ENCODE peak calls at places on chromosomes 1 and 21, in five cellular contexts. L, T, A, J and M are unnamed samples.

GRCh38 chr1:197736689-197737088 is 38.6 kb downstream of the DENND1B start:
- ATAC-seq in J (no peak), A (no peak), L (no peak), T (no peak), M (no peak)

GRCh38 chr1:150477733-150478132 is 9.5 kb upstream of the TARS2 start:
- ATAC-seq in L (no peak), J (no peak), T (peak; percentile 81), A (peak; percentile 43), M (no peak)

GRCh38 chr1:148318900-148319242 is 164.2 kb downstream of the PPIAL4G start:
- ATAC-seq in J (no peak), T (no peak), A (no peak), L (no peak), M (no peak)

GRCh38 chr1:111346089-111346885 is 55.6 kb downstream of the CHIA start:
- ATAC-seq in A (peak; percentile 96), T (peak; percentile 99), J (peak; percentile 95), L (peak; percentile 94), M (peak; percentile 96)

GRCh38 chr1:33045246-33045645 is 8.6 kb upstream of the AK2 start:
- ATAC-seq in L (peak; percentile 87), A (no peak), T (peak; percentile 82), J (peak; percentile 65), M (no peak)

GRCh38 chr1:113197662-113198330 is 124.8 kb downstream of the LRIG2 start:
- ATAC-seq in J (no peak), L (no peak), A (no peak), T (peak; percentile 48), M (no peak)

GRCh38 chr1:84972377-84972987 is 24.4 kb downstream of the MCOLN2 start:
- ATAC-seq in J (no peak), L (no peak), T (no peak), A (peak; percentile 35), M (no peak)

GRCh38 chr1:91617242-91617837 is 116.7 kb downstream of the CDC7 start:
- ATAC-seq in A (no peak), L (peak; percentile 84), J (peak; percentile 99), T (peak; percentile 97), M (peak; percentile 75)

GRCh38 chr1:1332774-1333480 is 1.8 kb downstream of the TAS1R3 start:
- ATAC-seq in A (peak; percentile 3), J (no peak), L (peak; percentile 17), T (no peak), M (no peak)

GRCh38 chr1:81492628-81493027 is 308.1 kb upstream of the ADGRL2 start:
- ATAC-seq in L (no peak), A (no peak), T (no peak), J (no peak), M (no peak)

GRCh38 chr1:204357551-204357950 is 2.2 kb downstream of the PLEKHA6 start:
- ATAC-seq in T (peak; percentile 77), J (peak; percentile 26), A (no peak), L (peak; percentile 42), M (peak; percentile 67)

GRCh38 chr1:50181027-50181663 is 72.4 kb downstream of the ELAVL4 start:
- ATAC-seq in J (no peak), L (no peak), T (no peak), A (no peak), M (no peak)

GRCh38 chr1:157201767-157202166 is 63.6 kb upstream of the ETV3 start:
- ATAC-seq in L (no peak), A (no peak), J (no peak), T (no peak), M (no peak)

GRCh38 chr1:86762336-86762735 is 58.0 kb downstream of the SH3GLB1 start:
- ATAC-seq in L (no peak), A (no peak), T (no peak), J (no peak), M (no peak)

GRCh38 chr1:61237659-61238370 is 155.5 kb downstream of the NFIA start:
- ATAC-seq in J (no peak), A (no peak), T (no peak), L (no peak), M (no peak)

GRCh38 chr1:111720274-111720976 is 18.8 kb downstream of the INKA2 start:
- ATAC-seq in L (no peak), T (peak; percentile 5), J (peak; percentile 5), A (no peak), M (peak; percentile 17)

GRCh38 chr1:40980453-40981121 is 1.1 kb downstream of the CTPS1 start:
- ATAC-seq in A (peak; percentile 2), J (peak; percentile 3), T (peak; percentile 69), L (no peak), M (no peak)

GRCh38 chr21:40947713-40948112 is 100.8 kb upstream of the DSCAM start:
- ATAC-seq in J (peak; percentile 58), A (no peak), T (no peak), L (no peak), M (no peak)

GRCh38 chr1:15966081-15966955 is 9.6 kb downstream of the ZBTB17 start:
- ATAC-seq in J (no peak), A (peak; percentile 63), L (no peak), T (no peak), M (no peak)

GRCh38 chr1:223828162-223828848 is 17.4 kb downstream of the TP53BP2 start:
- ATAC-seq in J (no peak), A (no peak), T (no peak), L (no peak), M (no peak)

GRCh38 chr1:92992066-92992465 is 30.8 kb upstream of the DIPK1A start:
- ATAC-seq in J (no peak), A (no peak), L (no peak), T (no peak), M (no peak)

GRCh38 chr1:52767881-52768280 is 41.6 kb downstream of the ZYG11B start:
- ATAC-seq in T (no peak), L (no peak), A (no peak), J (no peak), M (no peak)

GRCh38 chr1:219144659-219145313 is 28.9 kb upstream of the LYPLAL1 start:
- ATAC-seq in J (no peak), T (no peak), A (no peak), L (no peak), M (no peak)

GRCh38 chr21:44907966-44908364 is 12.7 kb downstream of the ITGB2 start:
- ATAC-seq in T (peak; percentile 7), J (peak; percentile 24), L (no peak), A (no peak), M (peak; percentile 26)

GRCh38 chr21:44909719-44910118 is 11.0 kb downstream of the ITGB2 start:
- ATAC-seq in J (no peak), A (no peak), T (no peak), L (no peak), M (no peak)

GRCh38 chr21:44908908-44909307 is 11.8 kb downstream of the ITGB2 start:
- ATAC-seq in L (no peak), J (no peak), A (no peak), T (no peak), M (no peak)

GRCh38 chr21:44907225-44907965 is 13.3 kb downstream of the ITGB2 start:
- ATAC-seq in T (peak; percentile 66), J (peak; percentile 72), A (no peak), L (no peak), M (no peak)

DNA sequence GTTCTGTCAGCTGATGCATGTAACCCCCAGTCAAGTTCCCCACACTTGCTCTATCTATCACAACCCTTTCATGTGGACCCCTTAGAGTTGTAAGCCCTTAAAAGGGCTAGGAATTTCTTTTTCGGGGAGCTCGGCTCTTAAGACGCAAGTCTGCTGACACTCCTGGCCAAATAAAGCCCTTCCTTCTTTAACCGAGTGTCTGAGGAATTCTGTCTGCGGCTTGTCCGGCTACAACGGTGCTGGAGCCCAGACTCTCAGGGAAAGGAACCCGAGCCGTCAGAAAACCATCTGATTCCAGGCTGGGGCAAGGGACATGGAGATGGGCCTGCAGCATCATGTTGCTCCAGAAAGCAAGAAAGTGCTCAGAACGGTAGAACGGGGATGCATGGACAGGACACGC is 12.2 kb downstream of the ITGB2 start:
- ATAC-seq in L (no peak), J (no peak), T (no peak), A (no peak), M (no peak)
- H3K4me1 ChIP-seq in L (peaks cover 8% of the 10 kb centered on the region), J (no peaks in the 10 kb centered on the region), T (peaks cover 71% of the 10 kb centered on the region), A (peaks cover 20% of the 10 kb centered on the region), M (peaks cover 10% of the 10 kb centered on the region)

GRCh38 chr1:43135857-43136781 is 36.0 kb downstream of the EBNA1BP2 start:
- ATAC-seq in L (no peak), J (no peak), T (no peak), A (no peak), M (no peak)
- TF ChIP-seq CTCF in L (no peak), J (no peak), T (no peak), A (no peak), M (no peak)

DNA sequence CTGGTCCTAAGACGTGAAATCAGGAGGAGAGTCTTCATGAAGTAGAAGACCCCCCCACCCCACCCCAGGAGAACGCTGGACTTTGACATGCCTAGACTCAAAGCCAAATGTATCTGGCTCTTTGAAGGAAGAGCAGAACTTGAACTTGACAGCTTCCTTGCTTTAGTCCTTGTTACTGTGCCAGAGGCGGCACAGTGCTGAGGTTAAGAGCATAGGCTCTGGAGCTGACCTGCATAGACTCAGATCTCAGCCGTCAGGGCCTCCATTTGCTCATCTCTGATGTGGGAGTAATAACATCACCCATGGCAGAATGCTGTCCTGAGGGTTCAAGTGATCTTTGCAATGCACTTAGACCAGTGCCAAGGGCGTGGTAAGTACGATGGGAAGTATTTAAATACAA is 39.0 kb downstream of the COL6A1 start:
- ATAC-seq in A (no peak), T (no peak), J (no peak), L (no peak), M (no peak)
- TF ChIP-seq POLR2AphosphoS5 in A (no peak), T (no peak), J (no peak), L (no peak), M (no peak)

GRCh38 chr21:35206141-35207125 is 157.3 kb upstream of the RUNX1 start:
- ATAC-seq in L (peak; percentile 67), A (no peak), J (peak; percentile 79), T (peak; percentile 91), M (no peak)
- H3K4me1 ChIP-seq in L (peaks cover 3% of the 10 kb centered on the region), A (no peaks in the 10 kb centered on the region), J (no peaks in the 10 kb centered on the region), T (peaks cover 24% of the 10 kb centered on the region), M (no peaks in the 10 kb centered on the region)

DNA sequence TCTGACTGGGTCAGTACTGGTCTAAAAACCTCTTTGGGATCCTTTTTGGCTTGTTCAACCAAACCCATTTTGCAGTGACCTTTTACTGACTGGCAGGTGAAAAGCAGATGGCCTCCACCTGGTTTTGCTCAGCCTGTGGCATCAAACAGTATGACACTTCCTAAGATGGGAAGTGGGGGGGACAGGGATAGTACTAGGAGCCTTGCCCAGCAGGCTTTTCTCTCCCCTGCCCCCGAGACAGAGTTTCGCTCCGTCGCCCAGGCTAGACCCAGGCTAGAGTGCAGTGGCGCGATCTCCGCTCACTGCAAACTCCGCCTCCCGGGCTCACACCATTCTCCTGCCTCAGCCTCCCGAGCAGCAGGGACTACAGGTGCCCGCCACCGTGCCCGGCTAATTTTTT is 18.3 kb downstream of the INTS3 start:
- ATAC-seq in L (no peak), J (peak; percentile 54), T (no peak), A (no peak), M (no peak)
- TF ChIP-seq CTCF in L (no peak), J (no peak), T (no peak), A (no peak), M (no peak)

GRCh38 chr1:183023146-183023600 is at the start of gene LAMC1:
- ATAC-seq in L (peak; percentile 57), T (peak; percentile 79), A (peak; percentile 79), J (peak; percentile 72), M (peak; percentile 68)
- TF ChIP-seq POLR2AphosphoS5 in L (peak; percentile 57), T (no peak), A (no peak), J (peak; percentile 42), M (peak; percentile 56)

DNA sequence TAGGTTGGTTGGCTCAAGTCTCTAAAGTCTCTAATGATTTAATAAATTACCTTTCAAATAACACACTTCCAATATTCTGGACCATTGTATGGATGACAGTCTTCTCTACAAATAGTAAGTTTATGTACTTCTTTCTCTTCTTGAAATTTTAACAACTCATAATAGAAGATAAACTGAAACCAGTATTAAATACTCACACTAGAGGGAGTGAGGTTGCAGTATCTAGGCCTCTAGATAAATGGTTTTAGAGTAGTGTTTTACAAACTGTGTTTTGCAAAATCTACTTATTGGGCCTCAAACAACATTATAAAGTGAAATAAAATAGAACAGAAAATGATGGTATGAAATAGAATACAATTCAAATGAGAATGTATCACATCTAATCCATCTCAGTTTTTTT is 479.9 kb upstream of the BRINP3 start:
- ATAC-seq in L (peak; percentile 42), J (no peak), T (no peak), A (no peak), M (no peak)
- H3K4me1 ChIP-seq in L (no peaks in the 10 kb centered on the region), J (no peaks in the 10 kb centered on the region), T (no peaks in the 10 kb centered on the region), A (no peaks in the 10 kb centered on the region), M (no peaks in the 10 kb centered on the region)